ENCODE peak calls at places on chromosomes 12 and 14, in four cellular contexts. S is H1, P is IMR-90, Y is H9. N is an unnamed sample.

GRCh38 chr12:102511575-102511974 is 31.2 kb upstream of the IGF1 start:
- DNase-seq in S (no peak), P (no peak), Y (no peak), N (no peak)

GRCh38 chr14:47846008-47846407 is 170.6 kb upstream of the MDGA2 start:
- DNase-seq in S (no peak), P (no peak), Y (no peak), N (no peak)

GRCh38 chr12:110339184-110339952 is 58.3 kb downstream of the ATP2A2 start:
- DNase-seq in S (peak; percentile 22), P (no peak), Y (no peak), N (no peak)

GRCh38 chr14:70601162-70601561 is 707 bp upstream of the MED6 start:
- DNase-seq in S (no peak), P (peak; percentile 13), Y (no peak), N (peak; percentile 39)

GRCh38 chr12:96244826-96245225 is 50.7 kb downstream of the ELK3 start:
- DNase-seq in S (no peak), P (no peak), Y (no peak), N (no peak)

GRCh38 chr12:7092229-7092985 is at the start of gene C1R:
- DNase-seq in S (peak; percentile 85), P (peak; percentile 92), Y (peak; percentile 71), N (peak; percentile 17)

GRCh38 chr14:51041117-51041531 is 53.8 kb downstream of the TRIM9 start:
- DNase-seq in S (no peak), P (no peak), Y (no peak), N (no peak)

GRCh38 chr14:76768671-76769500 is 7.6 kb downstream of the VASH1 start:
- DNase-seq in S (peak; percentile 41), P (no peak), Y (no peak), N (no peak)

GRCh38 chr12:83763425-83763824 is 1076.7 kb downstream of the TMTC2 start:
- DNase-seq in S (no peak), P (no peak), Y (no peak), N (no peak)

GRCh38 chr14:81441626-81442134 is 41.6 kb upstream of the STON2 start:
- DNase-seq in S (no peak), P (no peak), Y (no peak), N (no peak)

GRCh38 chr14:77681196-77682157 is 26.3 kb downstream of the ALKBH1 start:
- DNase-seq in S (no peak), P (peak; percentile 25), Y (no peak), N (no peak)

GRCh38 chr14:100086361-100086760 is 21.1 kb downstream of the EVL start:
- DNase-seq in S (no peak), P (no peak), Y (no peak), N (no peak)

GRCh38 chr12:56941299-56942017 is 7.2 kb upstream of the SDR9C7 start:
- DNase-seq in S (peak; percentile 23), P (peak; percentile 50), Y (peak; percentile 33), N (peak; percentile 32)

GRCh38 chr14:49641697-49642129 is 6.7 kb upstream of the DNAAF2 start:
- DNase-seq in S (no peak), P (peak; percentile 48), Y (no peak), N (no peak)

GRCh38 chr12:23502259-23502658 is 447.2 kb downstream of the SOX5 start:
- DNase-seq in S (no peak), P (no peak), Y (no peak), N (no peak)

GRCh38 chr12:14941369-14941768 is 3.0 kb upstream of the ERP27 start:
- DNase-seq in S (no peak), P (no peak), Y (no peak), N (no peak)

GRCh38 chr12:81758421-81759214 is 532 bp downstream of the PPFIA2 start:
- DNase-seq in S (peak; percentile 79), P (no peak), Y (peak; percentile 69), N (no peak)

GRCh38 chr12:94147991-94148840 is at the start of gene PLXNC1:
- DNase-seq in S (peak; percentile 78), P (peak; percentile 31), Y (peak; percentile 67), N (no peak)

GRCh38 chr12:62744551-62744950 is 190.4 kb downstream of the PPM1H start:
- DNase-seq in S (no peak), P (peak; percentile 34), Y (no peak), N (peak; percentile 11)

GRCh38 chr12:49263400-49263763 is 1.5 kb upstream of the TUBA1C start:
- DNase-seq in S (no peak), P (no peak), Y (no peak), N (no peak)

GRCh38 chr12:49264873-49265792 is at the start of gene TUBA1C:
- DNase-seq in S (peak; percentile 97), P (peak; percentile 95), Y (peak; percentile 97), N (peak; percentile 92)

GRCh38 chr12:49261726-49262125 is 3.2 kb upstream of the TUBA1C start:
- DNase-seq in S (no peak), P (peak; percentile 83), Y (no peak), N (no peak)

GRCh38 chr12:49260831-49261363 is 4.0 kb upstream of the TUBA1C start:
- DNase-seq in S (no peak), P (no peak), Y (no peak), N (peak; percentile 91)

DNA sequence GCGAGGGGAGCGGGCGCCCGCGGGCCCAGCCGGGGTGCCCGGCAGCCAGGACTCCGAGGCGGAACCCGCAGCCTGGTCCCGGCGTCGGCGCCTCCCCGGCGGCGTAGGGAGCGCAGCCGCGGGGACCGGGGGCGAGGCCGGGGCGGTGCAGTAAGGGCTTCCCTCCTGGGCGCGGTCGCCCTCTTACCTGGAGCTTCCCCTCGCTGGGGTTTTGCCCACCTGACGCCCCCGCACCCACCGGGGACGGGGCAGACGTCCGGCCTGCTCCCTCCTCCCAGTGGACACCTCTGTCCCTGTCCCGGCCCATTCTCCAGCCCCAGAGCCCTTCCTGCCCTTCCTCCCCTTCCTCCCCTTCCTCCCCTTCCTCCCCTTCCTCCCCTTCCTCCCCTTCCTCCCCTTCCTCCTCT is 413 bp upstream of the TUBA1C start:
- DNase-seq in S (no peak), P (no peak), Y (no peak), N (no peak)
- H2BK120ac ChIP-seq in S (no peak overlapping the region), P (peak overlapping the region; percentile 69), Y (no peak overlapping the region), N (peak overlapping the region; percentile 90)

DNA sequence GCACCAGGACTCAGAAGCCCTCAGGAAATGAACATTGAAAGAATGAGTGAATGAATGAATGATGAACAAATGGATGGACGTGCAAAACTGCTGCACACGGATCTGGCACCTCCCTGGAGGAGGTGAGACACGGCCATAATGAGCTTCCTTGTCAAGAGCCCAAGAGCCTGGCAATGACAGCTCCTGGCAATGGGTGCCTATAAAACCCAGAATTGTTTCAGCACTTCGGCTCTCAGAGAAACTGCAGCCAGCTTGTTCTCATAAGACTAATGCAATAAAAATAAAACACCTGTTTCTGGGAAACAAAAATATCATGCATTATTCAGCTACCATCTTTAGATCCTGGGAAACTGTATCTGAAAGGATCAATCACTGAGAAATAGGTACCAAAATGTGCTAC is 200.5 kb upstream of the SFSWAP start:
- DNase-seq in S (no peak), P (no peak), Y (no peak), N (no peak)
- H2AFZ ChIP-seq in S (no peak overlapping the region), P (no peak overlapping the region), Y (no peak overlapping the region), N (no peak overlapping the region)

GRCh38 chr12:126457776-126458175 is 1392.5 kb downstream of the AACS start:
- DNase-seq in S (no peak), P (no peak), Y (no peak), N (no peak)

GRCh38 chr12:126454581-126454980 is 1389.3 kb downstream of the AACS start:
- DNase-seq in S (no peak), P (no peak), Y (no peak), N (no peak)
- H2BK120ac ChIP-seq in S (no peak overlapping the region), P (no peak overlapping the region), Y (peak overlapping the region; percentile 73), N (peak overlapping the region; percentile 24)

DNA sequence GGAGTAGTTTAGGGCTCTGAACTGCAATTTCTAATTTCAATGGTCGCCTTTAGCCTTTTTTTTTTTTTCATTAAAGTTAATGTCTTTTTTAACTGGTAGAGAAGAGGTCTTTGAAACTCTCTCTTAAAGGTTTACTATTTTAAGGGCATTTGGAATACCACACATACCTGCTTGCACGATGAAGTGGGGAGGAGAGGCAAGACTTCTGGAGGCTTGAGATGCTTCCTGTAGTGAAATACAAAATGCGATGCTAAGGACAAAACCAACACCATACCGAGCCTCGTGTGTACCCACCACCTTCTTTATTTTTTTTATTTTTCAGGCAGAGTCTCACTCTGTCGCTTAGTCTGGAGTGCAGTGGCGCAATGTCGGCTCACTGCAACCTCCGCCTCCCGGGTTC is 57.4 kb downstream of the GLT1D1 start:
- DNase-seq in S (no peak), P (no peak), Y (no peak), N (no peak)
- H2AFZ ChIP-seq in S (no peak overlapping the region), P (no peak overlapping the region), Y (no peak overlapping the region), N (no peak overlapping the region)

DNA sequence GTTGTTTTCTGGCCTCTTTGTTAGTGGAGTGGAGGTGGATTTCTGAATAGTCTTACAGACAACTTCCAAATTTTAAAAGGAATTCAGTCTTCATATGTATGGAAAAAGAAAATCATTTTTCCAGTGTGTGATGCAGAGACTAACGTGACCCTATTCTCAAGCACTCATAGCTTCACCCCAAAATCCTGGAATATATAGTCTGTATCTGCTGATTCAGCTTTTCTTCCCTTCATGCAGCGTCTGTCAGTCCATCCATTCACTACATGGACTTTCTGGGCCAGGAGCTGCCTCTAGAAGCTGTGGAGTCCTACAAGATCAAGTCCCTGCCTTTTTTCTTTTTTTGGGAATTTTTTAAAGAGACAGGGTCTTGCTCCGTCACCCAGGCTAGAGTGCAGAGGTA is 23.8 kb downstream of the KLC1 start:
- DNase-seq in S (no peak), P (no peak), Y (no peak), N (no peak)
- H2BK120ac ChIP-seq in S (no peak overlapping the region), P (no peak overlapping the region), Y (no peak overlapping the region), N (no peak overlapping the region)